ENCODE peak calls at places on chromosomes 3 and 15, in four cellular contexts. One of them, this sample, is unnamed.

GRCh38 chr15:50247819-50248650 is 17.5 kb downstream of the HDC start:
- DNase-seq in PC-9: no peak
- DNase-seq in hepatocyte: peak; percentile 25
- DNase-seq in substantia nigra: no peak
- DNase-seq in this sample: no peak

GRCh38 chr3:30795176-30795575 is 99.3 kb downstream of the GADL1 start:
- DNase-seq in hepatocyte: no peak
- DNase-seq in substantia nigra: no peak
- DNase-seq in PC-9: no peak
- DNase-seq in this sample: no peak

GRCh38 chr15:72604794-72605193 is 49.7 kb upstream of the GOLGA6B start:
- DNase-seq in substantia nigra: no peak
- DNase-seq in PC-9: no peak
- DNase-seq in hepatocyte: no peak
- DNase-seq in this sample: no peak

GRCh38 chr3:130903412-130903908 is 9.6 kb downstream of the ATP2C1 start:
- DNase-seq in substantia nigra: no peak
- DNase-seq in hepatocyte: no peak
- DNase-seq in PC-9: no peak
- DNase-seq in this sample: no peak

GRCh38 chr3:134102976-134103375 is 73.3 kb upstream of the SLCO2A1 start:
- DNase-seq in hepatocyte: no peak
- DNase-seq in PC-9: no peak
- DNase-seq in substantia nigra: no peak
- DNase-seq in this sample: no peak

GRCh38 chr3:101484805-101485620 is 28.0 kb downstream of the SENP7 start:
- DNase-seq in PC-9: no peak
- DNase-seq in substantia nigra: no peak
- DNase-seq in hepatocyte: peak; percentile 8
- DNase-seq in this sample: no peak

GRCh38 chr3:107065094-107065861 is 312.0 kb upstream of the CCDC54 start:
- DNase-seq in substantia nigra: peak; percentile 12
- DNase-seq in hepatocyte: peak; percentile 8
- DNase-seq in PC-9: no peak
- DNase-seq in this sample: no peak

GRCh38 chr3:166663194-166663593 is 716.9 kb downstream of the ZBBX start:
- DNase-seq in substantia nigra: no peak
- DNase-seq in hepatocyte: no peak
- DNase-seq in PC-9: peak; percentile 69
- DNase-seq in this sample: no peak

GRCh38 chr3:147945968-147946519 is 536.9 kb downstream of the ZIC1 start:
- DNase-seq in hepatocyte: peak; percentile 65
- DNase-seq in substantia nigra: peak; percentile 10
- DNase-seq in PC-9: no peak
- DNase-seq in this sample: no peak

GRCh38 chr3:114745322-114746240 is 401.5 kb downstream of the ZBTB20 start:
- DNase-seq in PC-9: no peak
- DNase-seq in substantia nigra: no peak
- DNase-seq in hepatocyte: peak; percentile 54
- DNase-seq in this sample: no peak

GRCh38 chr15:47718474-47719440 is 1.5 kb downstream of the SEMA6D start:
- DNase-seq in hepatocyte: peak; percentile 44
- DNase-seq in PC-9: no peak
- DNase-seq in substantia nigra: peak; percentile 56
- DNase-seq in this sample: no peak

GRCh38 chr15:89070197-89071124 is 17.8 kb upstream of the ABHD2 start:
- DNase-seq in hepatocyte: no peak
- DNase-seq in substantia nigra: no peak
- DNase-seq in PC-9: no peak
- DNase-seq in this sample: no peak

GRCh38 chr3:157529085-157529484 is 25.9 kb upstream of the VEPH1 start:
- DNase-seq in hepatocyte: no peak
- DNase-seq in PC-9: no peak
- DNase-seq in substantia nigra: no peak
- DNase-seq in this sample: no peak

DNA sequence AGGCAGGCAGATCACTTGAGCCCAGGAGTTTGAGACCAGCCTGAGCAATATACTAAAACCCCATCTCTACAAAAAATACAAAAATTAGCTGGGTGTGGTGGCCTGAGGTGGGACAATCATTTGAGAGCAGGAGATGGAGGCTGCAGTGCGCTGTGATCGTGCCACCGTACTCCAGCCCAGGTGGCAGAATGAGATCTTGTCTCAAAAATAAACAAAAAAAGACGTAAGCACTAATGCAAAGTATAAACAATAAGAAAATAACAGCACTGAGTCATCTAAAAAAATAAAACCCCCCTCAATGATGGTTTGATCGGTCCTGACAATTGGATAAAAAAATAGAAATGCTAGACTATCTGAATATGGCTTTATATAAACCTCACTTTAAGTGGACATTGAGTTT is 3.6 kb downstream of the PPP1R2 start:
- DNase-seq in PC-9: peak; percentile 24
- DNase-seq in substantia nigra: no peak
- DNase-seq in hepatocyte: no peak
- DNase-seq in this sample: no peak
- H3K27ac ChIP-seq in PC-9: no peak overlapping the region
- H3K27ac ChIP-seq in substantia nigra: no peak overlapping the region
- H3K27ac ChIP-seq in hepatocyte: no peak overlapping the region
- H3K27ac ChIP-seq in this sample: peak overlapping the region; percentile 79

GRCh38 chr15:100721758-100722550 is 119.6 kb downstream of the ASB7 start:
- DNase-seq in hepatocyte: peak; percentile 89
- DNase-seq in substantia nigra: no peak
- DNase-seq in PC-9: peak; percentile 100
- DNase-seq in this sample: no peak

GRCh38 chr15:100725121-100726069 is 123.0 kb downstream of the ASB7 start:
- DNase-seq in substantia nigra: no peak
- DNase-seq in hepatocyte: no peak
- DNase-seq in PC-9: no peak
- DNase-seq in this sample: no peak

GRCh38 chr15:100722551-100723322 is 120.3 kb downstream of the ASB7 start:
- DNase-seq in hepatocyte: no peak
- DNase-seq in substantia nigra: no peak
- DNase-seq in PC-9: no peak
- DNase-seq in this sample: no peak

GRCh38 chr15:100726070-100726420 is 123.7 kb downstream of the ASB7 start:
- DNase-seq in substantia nigra: no peak
- DNase-seq in PC-9: no peak
- DNase-seq in hepatocyte: no peak
- DNase-seq in this sample: no peak

GRCh38 chr15:100723323-100723801 is 121.0 kb downstream of the ASB7 start:
- DNase-seq in PC-9: peak; percentile 95
- DNase-seq in substantia nigra: no peak
- DNase-seq in hepatocyte: no peak
- DNase-seq in this sample: no peak
- H3K27ac ChIP-seq in PC-9: peak overlapping the region; percentile 100
- H3K27ac ChIP-seq in substantia nigra: no peak overlapping the region
- H3K27ac ChIP-seq in hepatocyte: peak overlapping the region; percentile 94
- H3K27ac ChIP-seq in this sample: no peak overlapping the region

GRCh38 chr3:178062126-178062525 is 474.1 kb upstream of the KCNMB2 start:
- DNase-seq in hepatocyte: no peak
- DNase-seq in PC-9: no peak
- DNase-seq in substantia nigra: no peak
- DNase-seq in this sample: no peak

GRCh38 chr3:178059836-178060235 is 476.4 kb upstream of the KCNMB2 start:
- DNase-seq in substantia nigra: no peak
- DNase-seq in hepatocyte: no peak
- DNase-seq in PC-9: no peak
- DNase-seq in this sample: no peak

GRCh38 chr3:178058629-178059028 is 477.6 kb upstream of the KCNMB2 start:
- DNase-seq in PC-9: no peak
- DNase-seq in hepatocyte: no peak
- DNase-seq in substantia nigra: no peak
- DNase-seq in this sample: no peak

GRCh38 chr3:178059124-178059523 is 477.1 kb upstream of the KCNMB2 start:
- DNase-seq in substantia nigra: no peak
- DNase-seq in hepatocyte: peak; percentile 37
- DNase-seq in PC-9: no peak
- DNase-seq in this sample: no peak

DNA sequence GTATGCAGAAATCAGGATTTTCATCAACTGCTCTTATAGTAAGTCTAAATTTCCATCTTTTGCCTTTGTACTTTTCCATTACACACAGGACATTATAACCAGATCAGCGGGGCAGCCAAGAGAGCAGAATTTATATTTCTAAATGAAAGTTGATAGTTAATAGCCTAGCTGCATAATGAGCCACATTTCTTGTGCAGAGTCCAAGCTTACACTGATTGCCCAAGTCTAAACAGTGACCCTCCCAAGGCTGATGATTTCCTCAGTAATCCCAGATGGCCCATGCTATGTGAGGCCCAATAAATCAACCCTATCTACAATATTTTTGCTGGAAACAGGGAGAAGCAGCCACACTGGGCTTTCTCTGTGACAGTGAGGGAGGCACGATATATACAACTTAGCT is 475.8 kb upstream of the KCNMB2 start:
- DNase-seq in PC-9: no peak
- DNase-seq in hepatocyte: peak; percentile 12
- DNase-seq in substantia nigra: no peak
- DNase-seq in this sample: no peak
- H3K27ac ChIP-seq in PC-9: no peak overlapping the region
- H3K27ac ChIP-seq in hepatocyte: peak overlapping the region; percentile 63
- H3K27ac ChIP-seq in substantia nigra: no peak overlapping the region
- H3K27ac ChIP-seq in this sample: no peak overlapping the region

DNA sequence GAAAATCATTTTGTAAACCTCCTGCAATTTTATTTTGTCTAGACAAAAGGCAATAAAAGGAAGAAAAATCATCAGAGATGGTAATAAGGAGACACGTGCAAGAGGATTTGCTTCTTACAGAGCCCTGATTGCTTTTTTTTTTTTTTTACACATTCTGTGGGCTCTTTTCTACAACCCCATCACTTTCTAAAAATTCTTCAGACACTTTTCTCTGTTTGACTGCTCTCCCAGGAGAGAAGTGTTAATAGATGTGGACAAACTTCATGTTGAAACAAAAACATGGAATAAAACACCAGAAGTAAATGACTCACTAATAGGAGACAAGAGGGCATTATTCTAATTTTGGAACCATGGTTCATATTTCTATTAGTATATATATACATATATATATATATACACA is 114.4 kb upstream of the TPRG1 start:
- DNase-seq in PC-9: no peak
- DNase-seq in hepatocyte: no peak
- DNase-seq in substantia nigra: no peak
- DNase-seq in this sample: no peak
- H3K27ac ChIP-seq in PC-9: no peak overlapping the region
- H3K27ac ChIP-seq in hepatocyte: no peak overlapping the region
- H3K27ac ChIP-seq in substantia nigra: no peak overlapping the region
- H3K27ac ChIP-seq in this sample: no peak overlapping the region

GRCh38 chr3:52039426-52039825 is 16.9 kb downstream of the DUSP7 start:
- DNase-seq in hepatocyte: no peak
- DNase-seq in PC-9: no peak
- DNase-seq in substantia nigra: peak; percentile 56
- DNase-seq in this sample: no peak
- H3K27ac ChIP-seq in hepatocyte: no peak overlapping the region
- H3K27ac ChIP-seq in PC-9: no peak overlapping the region
- H3K27ac ChIP-seq in substantia nigra: peak overlapping the region; percentile 100
- H3K27ac ChIP-seq in this sample: no peak overlapping the region

DNA sequence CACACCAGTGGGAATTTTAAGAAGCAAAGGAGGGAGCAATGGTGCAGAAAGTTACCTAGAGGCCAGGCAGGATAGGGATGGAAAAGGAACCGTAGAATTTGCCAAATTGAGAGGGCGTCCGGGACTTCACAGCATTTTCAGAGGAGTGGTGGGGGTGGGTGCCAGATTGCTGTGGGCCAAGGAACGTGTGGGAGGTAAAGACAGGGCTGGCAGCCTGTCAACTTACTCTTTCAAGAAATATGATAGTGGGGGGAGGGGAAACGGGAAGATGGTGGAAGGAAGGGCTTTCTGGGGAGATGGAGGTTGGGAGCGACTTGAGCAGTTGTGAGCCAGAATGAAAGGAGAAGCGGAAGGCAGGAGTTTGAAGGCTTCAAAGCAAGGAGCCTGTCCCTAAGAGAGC is 1.4 kb upstream of the SLC6A11 start:
- DNase-seq in hepatocyte: no peak
- DNase-seq in substantia nigra: no peak
- DNase-seq in PC-9: no peak
- DNase-seq in this sample: no peak
- H3K27ac ChIP-seq in hepatocyte: no peak overlapping the region
- H3K27ac ChIP-seq in substantia nigra: no peak overlapping the region
- H3K27ac ChIP-seq in PC-9: no peak overlapping the region
- H3K27ac ChIP-seq in this sample: no peak overlapping the region

DNA sequence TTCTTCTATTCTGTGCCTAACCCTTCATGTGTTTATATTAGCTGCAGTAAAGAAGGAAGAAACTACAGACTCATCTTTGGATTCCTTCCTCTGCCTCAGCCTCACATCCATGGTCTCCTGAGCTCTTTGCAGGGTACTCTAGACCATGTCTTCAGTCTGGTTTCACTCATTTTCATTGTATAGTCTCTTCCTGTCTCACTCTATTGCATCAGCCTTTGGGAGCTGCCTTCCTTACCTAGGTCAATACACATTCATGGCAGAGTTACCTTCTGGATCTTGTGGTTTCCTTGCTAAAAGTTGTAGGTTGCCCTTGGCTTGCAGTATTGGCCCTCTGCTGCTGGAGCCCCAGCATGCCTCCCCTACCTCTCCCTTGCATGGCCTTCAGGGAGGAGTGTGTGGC is 31.5 kb upstream of the SCAANT1 start:
- DNase-seq in PC-9: no peak
- DNase-seq in substantia nigra: no peak
- DNase-seq in hepatocyte: no peak
- DNase-seq in this sample: no peak
- H3K27ac ChIP-seq in PC-9: no peak overlapping the region
- H3K27ac ChIP-seq in substantia nigra: no peak overlapping the region
- H3K27ac ChIP-seq in hepatocyte: no peak overlapping the region
- H3K27ac ChIP-seq in this sample: peak overlapping the region; percentile 24

GRCh38 chr3:139534992-139535879 is 4.3 kb downstream of the RBP1 start:
- DNase-seq in PC-9: peak; percentile 63
- DNase-seq in hepatocyte: peak; percentile 75
- DNase-seq in substantia nigra: peak; percentile 24
- DNase-seq in this sample: no peak

GRCh38 chr3:139532996-139533395 is 6.5 kb downstream of the RBP1 start:
- DNase-seq in hepatocyte: no peak
- DNase-seq in substantia nigra: peak; percentile 40
- DNase-seq in PC-9: no peak
- DNase-seq in this sample: no peak

GRCh38 chr3:139533781-139534443 is 5.6 kb downstream of the RBP1 start:
- DNase-seq in substantia nigra: peak; percentile 7
- DNase-seq in PC-9: peak; percentile 87
- DNase-seq in hepatocyte: peak; percentile 30
- DNase-seq in this sample: no peak

GRCh38 chr3:139537325-139537724 is 2.2 kb downstream of the RBP1 start:
- DNase-seq in PC-9: peak; percentile 59
- DNase-seq in hepatocyte: peak; percentile 49
- DNase-seq in substantia nigra: no peak
- DNase-seq in this sample: no peak

DNA sequence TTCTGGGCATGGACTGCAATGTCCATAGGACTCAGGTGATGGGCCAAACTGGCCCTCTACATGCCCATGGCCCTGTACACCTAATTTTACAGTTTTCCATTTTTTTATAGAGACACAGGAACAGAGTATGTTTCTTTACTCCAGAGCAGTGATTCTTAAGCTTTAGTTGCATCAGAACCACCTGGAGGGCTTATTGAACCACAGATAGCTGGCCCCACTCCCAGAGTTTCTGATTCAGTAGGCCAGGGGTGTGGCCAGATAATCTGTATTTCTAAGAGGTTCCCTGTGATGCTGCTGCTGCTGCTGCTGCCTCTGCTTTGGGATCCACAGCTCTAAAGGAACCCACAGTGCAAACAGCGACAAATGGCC is 5.1 kb downstream of the RBP1 start:
- DNase-seq in substantia nigra: no peak
- DNase-seq in PC-9: peak; percentile 86
- DNase-seq in hepatocyte: no peak
- DNase-seq in this sample: no peak
- H3K27ac ChIP-seq in substantia nigra: peak overlapping the region; percentile 88
- H3K27ac ChIP-seq in PC-9: peak overlapping the region; percentile 94
- H3K27ac ChIP-seq in hepatocyte: peak overlapping the region; percentile 88
- H3K27ac ChIP-seq in this sample: no peak overlapping the region